ENCODE peak calls at places on chromosomes 7 and 10, in ten cellular contexts. K, D, U, J, A, R, M, V, E and I are unnamed samples. For H3K4me1, the result is how much of the 10 kb centered on the place peaks cover.

GRCh38 chr10:91681361-91682276 is 48.7 kb upstream of the PPP1R3C start:
- DNase-seq in K (peak), D (no peak), U (no peak), J (peak), A (peak), R (no peak), M (no peak), V (no peak), E (no peak), I (no peak)

GRCh38 chr10:132624847-132625839 is 87.6 kb downstream of the INPP5A start:
- DNase-seq in K (peak), D (no peak), U (peak), J (no peak), A (peak), R (peak), M (no peak), V (no peak), E (no peak), I (peak)

GRCh38 chr7:81029523-81029922 is 110.7 kb upstream of the SEMA3C start:
- DNase-seq in K (no peak), D (no peak), U (no peak), J (no peak), A (no peak), R (no peak), M (no peak), V (no peak), E (no peak), I (no peak)

GRCh38 chr7:29342761-29343160 is 148.2 kb downstream of the CHN2 start:
- DNase-seq in K (no peak), D (no peak), U (no peak), J (peak), A (no peak), R (no peak), M (no peak), V (no peak), E (peak), I (no peak)

GRCh38 chr7:23373151-23374004 is 74.2 kb downstream of the MALSU1 start:
- DNase-seq in K (no peak), D (peak), U (no peak), J (peak), A (no peak), R (no peak), M (peak), V (no peak), E (no peak), I (no peak)

GRCh38 chr10:69960606-69961167 is 92.0 kb upstream of the MACROH2A2 start:
- DNase-seq in K (no peak), D (no peak), U (no peak), J (no peak), A (no peak), R (no peak), M (no peak), V (no peak), E (no peak), I (no peak)

GRCh38 chr10:128802062-128802461 is 665.0 kb upstream of the MGMT start:
- DNase-seq in K (no peak), D (no peak), U (no peak), J (no peak), A (no peak), R (no peak), M (no peak), V (no peak), E (no peak), I (no peak)

GRCh38 chr10:19931886-19932285 is 115.7 kb downstream of the PLXDC2 start:
- DNase-seq in K (no peak), D (no peak), U (no peak), J (peak), A (no peak), R (no peak), M (peak), V (no peak), E (no peak), I (no peak)

GRCh38 chr7:142711722-142712616 is 37.3 kb upstream of the PRSS1 start:
- DNase-seq in K (peak), D (no peak), U (no peak), J (peak), A (peak), R (no peak), M (peak), V (no peak), E (peak), I (no peak)

GRCh38 chr10:17431871-17432311 is 22.5 kb downstream of the ST8SIA6 start:
- DNase-seq in K (no peak), D (no peak), U (no peak), J (peak), A (no peak), R (no peak), M (no peak), V (no peak), E (no peak), I (no peak)

GRCh38 chr10:98878418-98878817 is 357.2 kb downstream of the HPSE2 start:
- DNase-seq in K (no peak), D (no peak), U (no peak), J (no peak), A (no peak), R (no peak), M (no peak), V (no peak), E (no peak), I (no peak)

GRCh38 chr10:19200211-19200610 is 151.6 kb downstream of the MALRD1 start:
- DNase-seq in K (no peak), D (no peak), U (no peak), J (no peak), A (no peak), R (no peak), M (no peak), V (no peak), E (no peak), I (no peak)

GRCh38 chr10:89327803-89328441 is at the start of gene IFIT3:
- DNase-seq in K (peak), D (no peak), U (peak), J (peak), A (peak), R (no peak), M (peak), V (peak), E (peak), I (no peak)

GRCh38 chr7:366171-366916 is 76.4 kb downstream of the FOXL3 start:
- DNase-seq in K (no peak), D (no peak), U (no peak), J (peak), A (no peak), R (no peak), M (peak), V (peak), E (no peak), I (peak)

GRCh38 chr10:4051011-4051407 is 266.0 kb upstream of the KLF6 start:
- DNase-seq in K (no peak), D (no peak), U (peak), J (peak), A (peak), R (no peak), M (peak), V (no peak), E (no peak), I (peak)

GRCh38 chr7:53743697-53744096 is 708.3 kb downstream of the POM121L12 start:
- DNase-seq in K (no peak), D (no peak), U (no peak), J (no peak), A (no peak), R (no peak), M (no peak), V (no peak), E (no peak), I (no peak)

GRCh38 chr7:22726849-22727792 is at the start of gene IL6:
- DNase-seq in K (peak), D (no peak), U (peak), J (peak), A (peak), R (peak), M (peak), V (peak), E (peak), I (peak)

GRCh38 chr10:33066558-33067236 is 108.7 kb upstream of the ITGB1 start:
- DNase-seq in K (no peak), D (no peak), U (no peak), J (peak), A (no peak), R (no peak), M (peak), V (no peak), E (no peak), I (no peak)

GRCh38 chr10:131175891-131176290 is 135.6 kb downstream of the TCERG1L start:
- DNase-seq in K (no peak), D (no peak), U (no peak), J (no peak), A (no peak), R (no peak), M (no peak), V (no peak), E (no peak), I (no peak)

GRCh38 chr10:51469666-51470065 is 229.7 kb downstream of the CSTF2T start:
- DNase-seq in K (no peak), D (no peak), U (no peak), J (no peak), A (no peak), R (no peak), M (no peak), V (no peak), E (no peak), I (no peak)

GRCh38 chr7:35593896-35594295 is 101.0 kb downstream of the HERPUD2 start:
- DNase-seq in K (no peak), D (no peak), U (no peak), J (no peak), A (no peak), R (no peak), M (no peak), V (no peak), E (no peak), I (no peak)

GRCh38 chr10:61836233-61836887 is 65.1 kb upstream of the ARID5B start:
- DNase-seq in K (no peak), D (no peak), U (no peak), J (peak), A (no peak), R (no peak), M (no peak), V (no peak), E (peak), I (no peak)

GRCh38 chr10:114703377-114704125 is 45.5 kb upstream of the ABLIM1 start:
- DNase-seq in K (no peak), D (no peak), U (no peak), J (peak), A (no peak), R (no peak), M (peak), V (no peak), E (no peak), I (no peak)

GRCh38 chr10:102115775-102116174 is 4.4 kb downstream of the LDB1 start:
- DNase-seq in K (no peak), D (no peak), U (no peak), J (peak), A (no peak), R (no peak), M (peak), V (no peak), E (no peak), I (no peak)

GRCh38 chr10:85170026-85170425 is 841.6 kb downstream of the CCSER2 start:
- DNase-seq in K (no peak), D (no peak), U (no peak), J (no peak), A (no peak), R (no peak), M (no peak), V (no peak), E (no peak), I (no peak)

GRCh38 chr7:100152937-100153666 is 4.4 kb downstream of the LAMTOR4 start:
- DNase-seq in K (no peak), D (no peak), U (no peak), J (no peak), A (no peak), R (no peak), M (no peak), V (no peak), E (no peak), I (no peak)

GRCh38 chr10:114022292-114022691 is 21.4 kb upstream of the ADRB1 start:
- DNase-seq in K (no peak), D (no peak), U (no peak), J (peak), A (no peak), R (no peak), M (no peak), V (no peak), E (no peak), I (no peak)

GRCh38 chr7:155104913-155105312 is 34.8 kb downstream of the HTR5A start:
- DNase-seq in K (no peak), D (no peak), U (no peak), J (no peak), A (no peak), R (no peak), M (no peak), V (no peak), E (no peak), I (no peak)

GRCh38 chr10:113386005-113386404 is 166.8 kb upstream of the HABP2 start:
- DNase-seq in K (peak), D (no peak), U (no peak), J (peak), A (peak), R (no peak), M (peak), V (no peak), E (peak), I (no peak)

GRCh38 chr7:106068986-106069385 is 43.1 kb downstream of the SYPL1 start:
- DNase-seq in K (no peak), D (no peak), U (no peak), J (peak), A (no peak), R (no peak), M (no peak), V (no peak), E (peak), I (no peak)

GRCh38 chr7:149625339-149625946 is 127.8 kb upstream of the ZNF746 start:
- DNase-seq in K (peak), D (peak), U (no peak), J (peak), A (peak), R (no peak), M (peak), V (peak), E (no peak), I (no peak)

GRCh38 chr10:93751832-93752231 is 5.9 kb upstream of the LGI1 start:
- DNase-seq in K (no peak), D (no peak), U (no peak), J (peak), A (peak), R (no peak), M (peak), V (no peak), E (no peak), I (no peak)

GRCh38 chr10:70232155-70232858 is 922 bp downstream of the PPA1 start:
- DNase-seq in K (peak), D (no peak), U (no peak), J (peak), A (peak), R (no peak), M (peak), V (peak), E (peak), I (peak)

GRCh38 chr7:36670585-36671431 is 53.5 kb downstream of the AOAH start:
- DNase-seq in K (peak), D (peak), U (no peak), J (peak), A (peak), R (no peak), M (peak), V (peak), E (no peak), I (no peak)

GRCh38 chr10:71766717-71767419 is 6.5 kb downstream of the VSIR start:
- DNase-seq in K (peak), D (no peak), U (peak), J (peak), A (peak), R (peak), M (peak), V (peak), E (peak), I (peak)

GRCh38 chr7:150961510-150962284 is 16.4 kb downstream of the KCNH2 start:
- DNase-seq in K (no peak), D (no peak), U (no peak), J (peak), A (no peak), R (no peak), M (no peak), V (no peak), E (no peak), I (peak)

GRCh38 chr10:89502556-89502955 is 32.8 kb downstream of the SLC16A12 start:
- DNase-seq in K (peak), D (no peak), U (no peak), J (peak), A (peak), R (no peak), M (peak), V (no peak), E (no peak), I (no peak)

GRCh38 chr7:17556247-17556646 is 257.8 kb downstream of the AHR start:
- DNase-seq in K (no peak), D (no peak), U (no peak), J (no peak), A (no peak), R (no peak), M (no peak), V (no peak), E (no peak), I (no peak)

GRCh38 chr7:17558558-17559332 is 260.3 kb downstream of the AHR start:
- DNase-seq in K (no peak), D (no peak), U (no peak), J (no peak), A (no peak), R (no peak), M (no peak), V (no peak), E (peak), I (no peak)

GRCh38 chr7:17559388-17559787 is 260.9 kb downstream of the AHR start:
- DNase-seq in K (no peak), D (no peak), U (no peak), J (no peak), A (no peak), R (no peak), M (no peak), V (no peak), E (peak), I (no peak)

GRCh38 chr7:17558135-17558534 is 259.7 kb downstream of the AHR start:
- DNase-seq in K (no peak), D (no peak), U (no peak), J (no peak), A (no peak), R (no peak), M (no peak), V (no peak), E (no peak), I (no peak)

GRCh38 chr7:17557305-17557704 is 258.9 kb downstream of the AHR start:
- DNase-seq in K (no peak), D (no peak), U (no peak), J (peak), A (no peak), R (no peak), M (no peak), V (no peak), E (peak), I (no peak)
- TF ChIP-seq CTCF in K (no peak), D (no peak), U (no peak), J (no peak), A (no peak), R (no peak), M (no peak), V (no peak), E (no peak), I (no peak)

GRCh38 chr10:12704488-12704887 is 297.0 kb downstream of the CCDC3 start:
- DNase-seq in K (no peak), D (no peak), U (no peak), J (no peak), A (no peak), R (no peak), M (no peak), V (no peak), E (peak), I (no peak)
- H3K4me1 ChIP-seq in K (under half), D (under half), U (under half), J (under half), A (under half), R (half or more), M (half or more), V (under half), E (half or more), I (under half)

DNA sequence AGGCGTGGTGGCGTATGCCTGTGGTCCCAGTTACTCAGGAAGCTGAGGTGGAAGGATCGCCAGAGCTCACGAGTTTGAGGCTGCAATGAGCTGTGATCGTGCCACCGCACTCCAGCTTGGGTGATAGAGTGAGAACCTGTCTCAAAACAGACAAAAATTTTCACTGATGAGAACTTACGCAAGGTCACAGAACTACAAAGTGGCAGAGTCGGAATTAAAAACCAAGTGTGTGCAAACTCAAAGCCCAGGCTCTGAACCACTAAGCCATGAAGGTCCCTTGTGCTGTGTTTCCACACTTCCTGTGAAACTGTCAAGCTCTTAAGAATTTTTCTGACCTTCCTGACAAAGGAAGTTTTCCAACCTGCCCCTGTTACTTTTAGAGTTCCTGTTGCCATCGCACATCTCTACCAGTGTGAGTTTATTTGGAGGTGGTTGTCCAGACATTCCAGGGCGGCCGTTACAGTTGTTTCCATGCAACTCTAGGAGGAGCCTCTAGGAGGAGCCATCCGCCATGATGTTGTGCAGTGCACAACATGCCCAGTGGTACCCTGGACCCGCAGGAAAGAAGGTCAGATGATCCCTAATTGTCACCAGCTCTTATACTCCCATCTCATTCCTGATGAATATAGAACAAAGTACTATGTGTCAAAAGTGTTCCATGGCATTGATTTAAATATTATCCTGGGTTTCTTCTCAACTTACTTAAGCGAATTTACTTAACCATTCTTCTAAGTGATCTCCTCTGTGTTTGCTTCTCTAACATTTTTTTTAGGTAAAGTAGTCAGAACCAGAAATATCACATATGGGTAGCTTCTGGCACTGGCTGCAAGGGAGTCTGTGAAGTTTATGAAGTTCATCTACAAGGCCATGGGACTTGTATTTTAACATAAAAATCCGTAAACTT is 49.0 kb upstream of the LYZL1 start:
- DNase-seq in K (no peak), D (no peak), U (no peak), J (peak), A (no peak), R (no peak), M (peak), V (no peak), E (no peak), I (no peak)
- TF ChIP-seq CTCF in K (peak), D (no peak), U (peak), J (peak), A (no peak), R (peak), M (peak), V (peak), E (peak), I (peak)

DNA sequence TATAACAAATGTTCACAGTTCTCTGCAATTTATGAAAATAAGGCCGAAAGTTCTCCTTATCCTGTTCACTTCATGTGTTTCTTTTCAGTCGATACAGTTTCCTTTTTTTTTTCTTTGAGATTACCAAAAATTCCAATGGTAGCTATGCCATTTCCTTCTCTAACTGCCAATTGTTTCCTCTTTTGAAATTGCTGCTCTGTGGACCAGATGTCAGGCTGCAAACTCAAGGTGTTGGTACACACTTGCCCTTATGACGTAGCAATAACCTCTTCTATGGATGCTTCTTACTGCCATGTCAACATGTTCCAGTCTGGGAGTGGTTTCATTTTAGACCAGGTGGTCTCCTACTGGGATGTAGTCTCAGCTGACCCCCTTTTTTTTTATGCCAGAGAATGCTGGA is 52.9 kb downstream of the CASD1 start:
- DNase-seq in K (no peak), D (no peak), U (no peak), J (peak), A (no peak), R (no peak), M (peak), V (no peak), E (no peak), I (no peak)
- H3K4me1 ChIP-seq in K (under half), D (under half), U (under half), J (under half), A (under half), R (under half), M (under half), V (under half), E (under half), I (under half)